ENCODE peak calls at places on chromosomes 3 and 15, in ten cellular contexts. H, Z, V, M, W, N, T, C, I and O are unnamed samples. For H3K36me3, the result is how much of the 10 kb centered on the place peaks cover.

GRCh38 chr3:62542185-62542584 is 168.8 kb upstream of the FEZF2 start:
- DNase-seq in H (no peak), Z (no peak), V (no peak), M (no peak), W (no peak), N (no peak), T (no peak), C (no peak), I (no peak), O (no peak)

GRCh38 chr3:12663311-12663935 is 494 bp downstream of the RAF1 start:
- DNase-seq in H (peak), Z (peak), V (peak), M (peak), W (peak), N (peak), T (peak), C (peak), I (no peak), O (no peak)

GRCh38 chr3:197196192-197196591 is 102.2 kb downstream of the DLG1 start:
- DNase-seq in H (no peak), Z (no peak), V (no peak), M (no peak), W (no peak), N (no peak), T (no peak), C (no peak), I (no peak), O (no peak)

GRCh38 chr15:23497710-23498111 is 50.7 kb upstream of the GOLGA6L2 start:
- DNase-seq in H (no peak), Z (peak), V (no peak), M (no peak), W (no peak), N (no peak), T (no peak), C (no peak), I (peak), O (no peak)

GRCh38 chr3:183966361-183966791 is 51.3 kb downstream of the ABCC5 start:
- DNase-seq in H (no peak), Z (no peak), V (peak), M (no peak), W (peak), N (no peak), T (no peak), C (no peak), I (no peak), O (no peak)

GRCh38 chr3:187794731-187795130 is 49.5 kb upstream of the BCL6 start:
- DNase-seq in H (no peak), Z (no peak), V (no peak), M (no peak), W (no peak), N (no peak), T (no peak), C (no peak), I (no peak), O (no peak)

GRCh38 chr3:41986566-41986965 is 24.7 kb upstream of the ULK4 start:
- DNase-seq in H (no peak), Z (no peak), V (no peak), M (no peak), W (no peak), N (no peak), T (no peak), C (no peak), I (no peak), O (no peak)

GRCh38 chr3:184582583-184582982 is 21.0 kb downstream of the EPHB3 start:
- DNase-seq in H (no peak), Z (peak), V (no peak), M (no peak), W (no peak), N (peak), T (no peak), C (no peak), I (peak), O (no peak)

GRCh38 chr3:129126726-129127280 is 5.2 kb upstream of the RAB43 start:
- DNase-seq in H (no peak), Z (no peak), V (no peak), M (no peak), W (no peak), N (no peak), T (no peak), C (no peak), I (no peak), O (no peak)
- H3K36me3 ChIP-seq in H (under half), Z (under half), V (under half), M (under half), W (under half), N (under half), T (under half), C (under half), I (under half), O (under half)

GRCh38 chr15:48343865-48344264 is 12.6 kb downstream of the DUT start:
- DNase-seq in H (no peak), Z (no peak), V (no peak), M (no peak), W (no peak), N (no peak), T (no peak), C (no peak), I (no peak), O (no peak)
- H3K36me3 ChIP-seq in H (under half), Z (under half), V (under half), M (under half), W (under half), N (under half), T (under half), C (under half), I (under half), O (under half)

GRCh38 chr15:43859546-43859945 is 32.7 kb downstream of the WDR76 start:
- DNase-seq in H (no peak), Z (no peak), V (no peak), M (no peak), W (no peak), N (no peak), T (no peak), C (no peak), I (no peak), O (no peak)
- H3K36me3 ChIP-seq in H (under half), Z (under half), V (under half), M (under half), W (under half), N (under half), T (under half), C (under half), I (under half), O (under half)

GRCh38 chr3:142964150-142964498 is 650 bp upstream of the PAQR9 start:
- DNase-seq in H (no peak), Z (no peak), V (no peak), M (no peak), W (no peak), N (no peak), T (no peak), C (no peak), I (no peak), O (no peak)
- H3K36me3 ChIP-seq in H (under half), Z (under half), V (under half), M (under half), W (under half), N (under half), T (under half), C (under half), I (under half), O (under half)

GRCh38 chr3:9686703-9687102 is 16.9 kb upstream of the CPNE9 start:
- DNase-seq in H (no peak), Z (no peak), V (no peak), M (no peak), W (no peak), N (no peak), T (no peak), C (no peak), I (no peak), O (no peak)

GRCh38 chr3:9689757-9690156 is 13.9 kb upstream of the CPNE9 start:
- DNase-seq in H (no peak), Z (no peak), V (no peak), M (no peak), W (no peak), N (no peak), T (no peak), C (no peak), I (no peak), O (no peak)

GRCh38 chr3:9687514-9687913 is 16.1 kb upstream of the CPNE9 start:
- DNase-seq in H (no peak), Z (peak), V (no peak), M (no peak), W (no peak), N (no peak), T (no peak), C (no peak), I (no peak), O (no peak)

GRCh38 chr3:9690451-9691450 is 12.9 kb upstream of the CPNE9 start:
- DNase-seq in H (no peak), Z (peak), V (no peak), M (no peak), W (no peak), N (no peak), T (no peak), C (no peak), I (peak), O (no peak)

DNA sequence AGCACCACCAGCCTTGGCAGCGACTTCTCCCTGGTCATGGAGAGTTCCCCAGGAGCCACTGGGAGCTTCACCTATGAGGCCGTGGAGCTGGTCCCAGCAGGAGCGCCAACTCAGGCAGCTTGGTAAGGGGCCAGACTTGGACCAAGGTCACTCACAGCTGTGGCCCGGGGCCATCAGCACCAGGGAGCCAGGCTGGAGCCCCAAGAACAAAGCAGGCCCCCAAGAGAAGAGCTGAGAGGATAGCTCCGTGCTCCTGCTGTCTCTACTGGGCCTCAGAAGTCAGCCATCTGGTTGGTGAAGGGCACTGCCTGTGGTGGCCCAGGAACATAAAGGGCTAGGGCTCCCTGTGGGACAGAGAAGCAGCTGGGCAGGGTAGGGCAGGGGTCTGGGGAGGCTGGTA is 14.7 kb upstream of the CPNE9 start:
- DNase-seq in H (no peak), Z (no peak), V (no peak), M (no peak), W (no peak), N (no peak), T (no peak), C (no peak), I (no peak), O (no peak)
- H3K36me3 ChIP-seq in H (under half), Z (under half), V (under half), M (half or more), W (half or more), N (under half), T (half or more), C (under half), I (half or more), O (half or more)

GRCh38 chr3:38143511-38143910 is 5.0 kb downstream of the MYD88 start:
- DNase-seq in H (no peak), Z (no peak), V (no peak), M (no peak), W (no peak), N (no peak), T (no peak), C (no peak), I (no peak), O (no peak)
- H3K36me3 ChIP-seq in H (under half), Z (under half), V (under half), M (under half), W (under half), N (under half), T (under half), C (under half), I (under half), O (under half)